ENCODE peak calls at places on chromosomes 4 and X, in seven cellular contexts. C is fibroblast of the aortic adventitia, X is caudate nucleus, F is tibial artery, T is ACHN, L is fibroblast of the conjunctiva, S is lower leg skin. U is an unnamed sample.

GRCh38 chr4:104591505-104591904 is 96.8 kb upstream of the CXXC4 start:
- DNase-seq in F (no peak), T (no peak), L (no peak), S (no peak), C (no peak), X (no peak), U (peak)

GRCh38 chr4:100147198-100147597 is 43.1 kb downstream of the DDIT4L start:
- DNase-seq in L (no peak), S (no peak), F (no peak), C (no peak), X (no peak), T (no peak), U (no peak)

GRCh38 chrX:129957241-129958099 is 25.0 kb upstream of the BCORL1 start:
- DNase-seq in F (peak), L (no peak), S (no peak), X (peak), T (peak), C (peak), U (peak)

GRCh38 chr4:129455462-129455861 is 359.5 kb downstream of the C4orf33 start:
- DNase-seq in C (no peak), S (no peak), F (no peak), X (no peak), L (no peak), T (no peak), U (peak)

GRCh38 chr4:100977746-100978397 is 369.5 kb downstream of the PPP3CA start:
- DNase-seq in T (no peak), L (no peak), C (peak), F (no peak), X (no peak), S (peak), U (no peak)

GRCh38 chr4:29852537-29852936 is 867.6 kb upstream of the PCDH7 start:
- DNase-seq in C (no peak), T (no peak), F (no peak), S (no peak), X (no peak), L (no peak), U (peak)

GRCh38 chrX:153764786-153765137 is 713 bp downstream of the PLXNB3 start:
- DNase-seq in F (no peak), X (no peak), T (no peak), C (no peak), S (no peak), L (no peak), U (no peak)

GRCh38 chrX:151711787-151712186 is 4.0 kb upstream of the FATE1 start:
- DNase-seq in F (no peak), X (no peak), L (no peak), T (no peak), C (no peak), S (no peak), U (no peak)

GRCh38 chr4:16794816-16795445 is 103.5 kb downstream of the LDB2 start:
- DNase-seq in X (no peak), T (peak), S (peak), F (peak), C (peak), L (peak), U (no peak)

GRCh38 chr4:150173854-150174398 is 95.7 kb downstream of the DCLK2 start:
- DNase-seq in T (no peak), X (no peak), C (no peak), S (no peak), F (no peak), L (no peak), U (no peak)

GRCh38 chr4:75718529-75718928 is 5.8 kb upstream of the USO1 start:
- DNase-seq in F (no peak), C (no peak), S (no peak), X (no peak), T (no peak), L (no peak), U (no peak)

GRCh38 chr4:94827481-94828110 is 69.8 kb downstream of the BMPR1B start:
- DNase-seq in F (no peak), S (no peak), L (peak), C (peak), T (peak), X (no peak), U (no peak)

GRCh38 chr4:58602701-58603359 is 1492.6 kb upstream of the IGFBP7 start:
- DNase-seq in T (no peak), C (no peak), L (no peak), X (no peak), S (no peak), F (no peak), U (no peak)

GRCh38 chr4:20603671-20604313 is 96.5 kb upstream of the PACRGL start:
- DNase-seq in L (peak), F (no peak), T (peak), S (no peak), X (no peak), C (peak), U (no peak)

GRCh38 chr4:27018910-27019309 is 158.3 kb downstream of the STIM2 start:
- DNase-seq in F (no peak), C (no peak), T (no peak), S (no peak), X (no peak), L (no peak), U (no peak)

GRCh38 chr4:41573458-41574129 is 35.6 kb downstream of the LIMCH1 start:
- DNase-seq in F (no peak), C (peak), S (no peak), L (no peak), X (no peak), T (no peak), U (no peak)

GRCh38 chr4:77072195-77072753 is 3.5 kb downstream of the CCNI start:
- DNase-seq in S (no peak), F (no peak), X (no peak), C (no peak), T (no peak), L (no peak), U (no peak)

GRCh38 chr4:71187399-71188196 is 151.2 kb upstream of the SLC4A4 start:
- DNase-seq in F (peak), T (peak), S (no peak), C (peak), L (no peak), X (no peak), U (no peak)

GRCh38 chr4:101419324-101420135 is 72.2 kb upstream of the PPP3CA start:
- DNase-seq in X (no peak), L (no peak), C (peak), F (no peak), S (no peak), T (no peak), U (no peak)

GRCh38 chr4:62193726-62194125 is 993.6 kb downstream of the ADGRL3 start:
- DNase-seq in F (no peak), X (no peak), T (no peak), L (no peak), C (no peak), S (no peak), U (no peak)

GRCh38 chrX:131402124-131402811 is 113.2 kb upstream of the IGSF1 start:
- DNase-seq in T (no peak), C (no peak), L (no peak), S (no peak), F (no peak), X (no peak), U (no peak)

GRCh38 chr4:7761720-7762119 is 177.9 kb downstream of the AFAP1 start:
- DNase-seq in S (peak), T (peak), L (peak), F (peak), C (peak), X (no peak), U (no peak)

GRCh38 chr4:185591679-185592141 is 56.4 kb upstream of the PDLIM3 start:
- DNase-seq in T (no peak), C (peak), X (no peak), S (no peak), F (no peak), L (no peak), U (no peak)

GRCh38 chr4:152104846-152105462 is 344.1 kb upstream of the GATB start:
- DNase-seq in F (no peak), X (no peak), T (no peak), C (no peak), S (no peak), L (no peak), U (no peak)

GRCh38 chr4:174669278-174669677 is 147.0 kb upstream of the HPGD start:
- DNase-seq in T (peak), C (peak), S (no peak), X (no peak), L (peak), F (no peak), U (no peak)

GRCh38 chr4:77197361-77197760 is 40.4 kb downstream of the CCNG2 start:
- DNase-seq in S (no peak), L (no peak), C (no peak), T (no peak), F (no peak), X (no peak), U (no peak)

GRCh38 chr4:44806076-44806475 is 79.7 kb upstream of the GNPDA2 start:
- DNase-seq in F (no peak), S (no peak), X (no peak), C (no peak), T (no peak), L (no peak), U (no peak)

GRCh38 chr4:2619459-2619858 is 83.0 kb downstream of the FAM193A start:
- DNase-seq in C (no peak), X (no peak), L (no peak), S (no peak), F (no peak), T (no peak), U (no peak)

GRCh38 chr4:186946140-186946539 is 222.5 kb upstream of the FAT1 start:
- DNase-seq in T (no peak), S (no peak), X (no peak), F (no peak), C (no peak), L (no peak), U (no peak)

GRCh38 chr4:9989918-9990635 is 31.2 kb downstream of the SLC2A9 start:
- DNase-seq in L (no peak), F (no peak), T (no peak), X (no peak), C (no peak), S (no peak), U (no peak)

GRCh38 chrX:106731590-106731989 is 5.1 kb downstream of the RNF128 start:
- DNase-seq in F (no peak), T (no peak), C (no peak), X (no peak), S (no peak), L (no peak), U (no peak)

GRCh38 chr4:88291003-88291402 is 6.6 kb upstream of the PPM1K start:
- DNase-seq in T (no peak), X (no peak), L (no peak), C (peak), F (no peak), S (no peak), U (no peak)